ENCODE peak calls at places on chromosomes 1 and 21, in five cellular contexts. Y is left ventricle myocardium inferior, X is bronchial epithelial cell, I is Panc1, H is H7. C is an unnamed sample.

GRCh38 chr1:228360533-228361313 is 45.9 kb downstream of the TRIM11 start:
- DNase-seq in H (no peak), Y (peak), I (no peak), X (no peak), C (no peak)

GRCh38 chr1:117695796-117696505 is 90.1 kb downstream of the TENT5C start:
- DNase-seq in H (no peak), X (peak), I (no peak), Y (no peak), C (no peak)

GRCh38 chr1:6106977-6107376 is 61.3 kb downstream of the KCNAB2 start:
- DNase-seq in Y (no peak), H (no peak), X (no peak), I (no peak), C (no peak)

GRCh38 chr1:15755643-15756040 is 3.0 kb upstream of the FBLIM1 start:
- DNase-seq in X (no peak), H (no peak), I (no peak), Y (no peak), C (no peak)

GRCh38 chr1:78255378-78255777 is 209.6 kb downstream of the GIPC2 start:
- DNase-seq in Y (no peak), H (no peak), I (no peak), X (no peak), C (no peak)

GRCh38 chr21:29938968-29939858 is 583 bp downstream of the GRIK1 start:
- DNase-seq in Y (no peak), H (peak), I (no peak), X (no peak), C (no peak)

GRCh38 chr1:64663654-64664053 is 81.2 kb upstream of the RAVER2 start:
- DNase-seq in H (peak), I (no peak), X (no peak), Y (no peak), C (no peak)

GRCh38 chr1:9792156-9793042 is 31.4 kb downstream of the CLSTN1 start:
- DNase-seq in H (peak), Y (no peak), I (no peak), X (no peak), C (no peak)

GRCh38 chr1:52552236-52552504 is 722 bp downstream of the TUT4 start:
- DNase-seq in X (peak), H (peak), I (no peak), Y (no peak), C (peak)

GRCh38 chr1:92480813-92481597 is 5.7 kb downstream of the GFI1 start:
- DNase-seq in H (peak), X (no peak), I (no peak), Y (no peak), C (no peak)

GRCh38 chr1:192766009-192766625 is 42.7 kb upstream of the RGS2 start:
- DNase-seq in Y (no peak), X (peak), H (no peak), I (no peak), C (no peak)

GRCh38 chr1:9894115-9894514 is 16.0 kb downstream of the CTNNBIP1 start:
- DNase-seq in I (no peak), H (no peak), Y (no peak), X (peak), C (no peak)

GRCh38 chr1:22287946-22288520 is 145.1 kb upstream of the WNT4 start:
- DNase-seq in H (peak), Y (no peak), X (peak), I (no peak), C (no peak)

GRCh38 chr1:33656467-33656866 is 184.0 kb downstream of the ZSCAN20 start:
- DNase-seq in Y (no peak), X (no peak), I (no peak), H (no peak), C (no peak)

GRCh38 chr1:1178794-1179331 is 5.2 kb downstream of the TTLL10 start:
- DNase-seq in I (no peak), X (no peak), Y (peak), H (peak), C (peak)

GRCh38 chr1:9233241-9233941 is 1.2 kb upstream of the H6PD start:
- DNase-seq in H (no peak), Y (peak), I (no peak), X (peak), C (no peak)

GRCh38 chr21:44593598-44594405 is 1.5 kb upstream of the KRTAP10-6 start:
- DNase-seq in H (no peak), I (no peak), Y (no peak), X (peak), C (no peak)

GRCh38 chr1:197912739-197913494 is 4.3 kb upstream of the LHX9 start:
- DNase-seq in I (no peak), H (peak), X (no peak), Y (no peak), C (no peak)

GRCh38 chr1:232393010-232393833 is 236.7 kb downstream of the SIPA1L2 start:
- DNase-seq in Y (no peak), X (no peak), H (no peak), I (no peak), C (no peak)

GRCh38 chr1:204605791-204606190 is 79.7 kb downstream of the LRRN2 start:
- DNase-seq in H (no peak), I (no peak), Y (no peak), X (no peak), C (no peak)

GRCh38 chr21:21712761-21713558 is 714.8 kb downstream of the NCAM2 start:
- DNase-seq in H (no peak), Y (no peak), I (no peak), X (no peak), C (no peak)

GRCh38 chr1:8602471-8603219 is 214.8 kb downstream of the RERE start:
- DNase-seq in I (no peak), X (no peak), H (no peak), Y (no peak), C (no peak)

GRCh38 chr1:237736372-237737029 is 154.2 kb downstream of the ZP4 start:
- DNase-seq in H (peak), X (no peak), I (no peak), Y (no peak), C (no peak)

GRCh38 chr1:236282719-236283118 is 961 bp upstream of the ERO1B start:
- DNase-seq in X (no peak), I (no peak), Y (no peak), H (no peak), C (no peak)
- H3K4me3 ChIP-seq in X (no peak), I (peak), Y (peak), H (peak), C (no peak)

GRCh38 chr1:235650341-235651169 is 971 bp upstream of the GNG4 start:
- DNase-seq in H (peak), Y (no peak), I (no peak), X (no peak), C (no peak)
- H3K4me3 ChIP-seq in H (peak), Y (peak), I (no peak), X (peak), C (peak)

GRCh38 chr1:224328644-224329043 is 1.3 kb downstream of the NVL start:
- DNase-seq in Y (no peak), I (no peak), X (no peak), H (no peak), C (no peak)
- H3K4me3 ChIP-seq in Y (peak), I (peak), X (no peak), H (no peak), C (no peak)

DNA sequence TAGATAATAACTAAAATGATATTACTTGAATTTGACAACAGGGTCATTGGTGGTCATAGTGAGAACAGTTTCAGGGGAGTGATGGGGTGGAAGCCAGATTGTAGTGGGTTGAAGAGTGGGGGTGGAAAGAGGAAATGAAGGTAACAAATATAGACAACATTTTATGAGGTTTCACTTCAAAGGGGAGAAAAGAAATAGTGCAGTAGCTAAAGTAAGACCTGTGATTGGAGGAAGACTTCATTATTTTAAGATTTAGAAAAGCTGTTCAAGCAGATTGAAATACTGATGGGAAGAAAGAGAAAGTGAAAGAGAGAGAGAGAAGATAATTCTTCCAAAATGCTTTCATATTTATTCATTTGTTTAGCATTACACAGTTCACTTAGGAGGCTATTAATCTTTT is 52.0 kb upstream of the KCNA3 start:
- DNase-seq in Y (no peak), I (no peak), H (no peak), X (no peak), C (no peak)
- H3K4me3 ChIP-seq in Y (no peak), I (no peak), H (no peak), X (no peak), C (no peak)

GRCh38 chr21:42705746-42706374 is 52.4 kb downstream of the PDE9A start:
- DNase-seq in X (no peak), I (no peak), H (peak), Y (no peak), C (no peak)
- H3K4me3 ChIP-seq in X (no peak), I (no peak), H (no peak), Y (no peak), C (no peak)